ENCODE peak calls at places on chromosomes 5 and 9, in four cellular contexts. W, P, C and U are unnamed samples.

GRCh38 chr5:132979367-132979935 is 16.0 kb upstream of the AFF4 start:
- DNase-seq in P (no peak), W (peak), C (no peak), U (peak)

GRCh38 chr5:133735346-133735745 is 123.0 kb upstream of the FSTL4 start:
- DNase-seq in P (no peak), C (peak), W (peak), U (peak)

GRCh38 chr5:113000466-113000865 is 23.9 kb downstream of the DCP2 start:
- DNase-seq in W (peak), P (no peak), C (no peak), U (peak)

GRCh38 chr5:173327948-173328895 is at the start of gene STC2:
- DNase-seq in C (peak), W (peak), P (no peak), U (peak)

GRCh38 chr5:143174714-143175398 is 228.6 kb downstream of the NR3C1 start:
- DNase-seq in W (peak), P (no peak), C (no peak), U (peak)

GRCh38 chr5:7957329-7957728 is 88.4 kb downstream of the MTRR start:
- DNase-seq in W (no peak), P (no peak), C (no peak), U (no peak)

GRCh38 chr5:139474815-139475791 is 4.3 kb downstream of the SMIM33 start:
- DNase-seq in W (peak), C (no peak), P (no peak), U (peak)

GRCh38 chr5:17360879-17361278 is 137.2 kb upstream of the TAF11L2 start:
- DNase-seq in C (no peak), P (no peak), W (no peak), U (no peak)

GRCh38 chr5:124706729-124707361 is 39.6 kb downstream of the ZNF608 start:
- DNase-seq in P (no peak), C (no peak), W (peak), U (peak)

GRCh38 chr5:173789031-173789920 is 98.9 kb upstream of the CPEB4 start:
- DNase-seq in W (peak), P (no peak), C (no peak), U (peak)

GRCh38 chr5:31719988-31720387 is 81.1 kb downstream of the PDZD2 start:
- DNase-seq in W (no peak), C (peak), P (no peak), U (no peak)

GRCh38 chr9:19642256-19642655 is 146.6 kb downstream of the SLC24A2 start:
- DNase-seq in P (no peak), C (no peak), W (no peak), U (no peak)

GRCh38 chr5:121144764-121145163 is 680.7 kb downstream of the PRR16 start:
- DNase-seq in C (no peak), W (peak), P (no peak), U (peak)

GRCh38 chr9:110669439-110669838 is 848 bp downstream of the MUSK start:
- DNase-seq in W (peak), P (no peak), C (no peak), U (no peak)

GRCh38 chr5:1346627-1347440 is 1.9 kb upstream of the CLPTM1L start:
- DNase-seq in W (no peak), P (no peak), C (no peak), U (no peak)

GRCh38 chr9:128409998-128410397 is 10.7 kb upstream of the CERCAM start:
- DNase-seq in P (no peak), W (peak), C (peak), U (no peak)

GRCh38 chr5:142512680-142513042 is 173.2 kb downstream of the FGF1 start:
- DNase-seq in P (peak), W (peak), C (peak), U (peak)

GRCh38 chr9:137113385-137114159 is 961 bp downstream of the DPP7 start:
- DNase-seq in C (peak), W (no peak), P (no peak), U (no peak)

GRCh38 chr5:121377446-121377845 is 474.2 kb upstream of the FTMT start:
- DNase-seq in C (no peak), P (no peak), W (no peak), U (no peak)

GRCh38 chr5:160930361-160930760 is 78.3 kb upstream of the ATP10B start:
- DNase-seq in C (no peak), P (no peak), W (peak), U (no peak)

GRCh38 chr9:94908583-94909249 is 182.2 kb downstream of the AOPEP start:
- DNase-seq in C (peak), P (no peak), W (peak), U (no peak)

GRCh38 chr5:161660806-161661205 is 24.7 kb upstream of the GABRA6 start:
- DNase-seq in C (no peak), W (no peak), P (no peak), U (no peak)

GRCh38 chr5:4068171-4068570 is 472.5 kb downstream of the IRX1 start:
- DNase-seq in C (no peak), W (no peak), P (no peak), U (no peak)

GRCh38 chr5:64653776-64654175 is 36.5 kb upstream of the SHISAL2B start:
- DNase-seq in C (no peak), W (peak), P (no peak), U (peak)

GRCh38 chr9:110746211-110746930 is 77.8 kb downstream of the MUSK start:
- DNase-seq in P (no peak), C (no peak), W (no peak), U (no peak)

GRCh38 chr9:18825775-18826174 is 207.2 kb downstream of the SAXO1 start:
- DNase-seq in P (no peak), C (no peak), W (no peak), U (peak)

GRCh38 chr5:8138884-8139283 is 269.9 kb downstream of the MTRR start:
- DNase-seq in C (no peak), P (no peak), W (no peak), U (no peak)

GRCh38 chr9:97900738-97901565 is 21.3 kb downstream of the TRMO start:
- DNase-seq in C (peak), P (peak), W (peak), U (peak)

GRCh38 chr5:63401434-63402046 is 560.7 kb downstream of the HTR1A start:
- DNase-seq in W (peak), P (no peak), C (peak), U (peak)

GRCh38 chr5:177373806-177374205 is 10.4 kb upstream of the SLC34A1 start:
- DNase-seq in W (no peak), C (no peak), P (no peak), U (no peak)

GRCh38 chr9:126534431-126535186 is 79.1 kb upstream of the LMX1B start:
- DNase-seq in W (no peak), P (no peak), C (no peak), U (no peak)

DNA sequence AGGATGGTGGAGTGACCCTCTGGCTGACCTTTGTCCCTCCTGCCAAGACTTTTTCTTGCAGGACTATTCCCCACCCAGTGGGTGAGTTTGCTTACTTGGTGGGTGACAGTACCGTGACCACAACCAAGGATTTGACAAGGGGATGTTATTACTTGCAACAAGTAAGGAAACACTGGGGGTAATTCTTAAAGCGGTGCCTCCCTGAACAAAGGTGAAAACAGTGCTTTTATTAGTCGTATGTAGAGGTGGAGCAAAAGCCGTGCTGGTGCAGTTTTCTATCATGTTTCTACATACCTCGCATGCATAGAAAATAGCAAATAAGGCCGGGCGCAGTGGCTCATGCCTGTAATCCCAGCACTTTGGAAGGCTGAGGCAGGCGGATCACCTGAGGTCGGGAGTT is 41.0 kb upstream of the KDM4C start:
- DNase-seq in C (no peak), P (no peak), W (no peak), U (no peak)
- H3K4me2 ChIP-seq in C (no peak), P (peak), W (no peak), U (no peak)

GRCh38 chr5:170769236-170769635 is 14.3 kb upstream of the GABRP start:
- DNase-seq in W (no peak), P (no peak), C (no peak), U (no peak)
- H3K4me2 ChIP-seq in W (no peak), P (no peak), C (no peak), U (no peak)

GRCh38 chr9:69582018-69582417 is 90.2 kb downstream of the APBA1 start:
- DNase-seq in C (no peak), W (no peak), P (no peak), U (no peak)
- H3K4me2 ChIP-seq in C (no peak), W (no peak), P (peak), U (no peak)

GRCh38 chr5:169960659-169961058 is 19.6 kb downstream of the INSYN2B start:
- DNase-seq in C (no peak), P (no peak), W (no peak), U (no peak)

DNA sequence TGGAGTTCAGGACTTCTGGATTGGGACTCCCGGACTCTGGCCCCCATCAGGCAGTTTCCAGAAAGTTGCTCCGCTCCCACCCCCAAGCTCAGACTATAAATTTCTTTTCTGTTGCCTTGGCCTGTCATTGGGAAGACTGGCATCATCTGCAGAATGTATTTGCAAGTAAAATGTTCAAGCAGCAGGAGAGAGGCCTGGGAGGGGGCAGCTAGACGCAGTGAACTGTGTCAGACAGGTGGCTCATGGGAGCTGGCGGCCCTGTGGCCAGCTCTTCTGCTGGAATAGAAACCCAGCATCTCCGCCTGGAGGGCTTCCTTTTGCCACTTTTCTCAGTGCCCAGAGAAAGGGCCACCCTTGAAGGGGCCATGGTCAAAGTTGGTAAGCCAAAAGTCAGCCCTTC is 16.0 kb downstream of the INSYN2B start:
- DNase-seq in P (no peak), C (no peak), W (no peak), U (no peak)
- H3K4me2 ChIP-seq in P (no peak), C (no peak), W (no peak), U (no peak)

GRCh38 chr5:79474416-79475173 is 39.3 kb downstream of the HOMER1 start:
- DNase-seq in C (no peak), W (no peak), P (no peak), U (peak)

GRCh38 chr5:79471556-79471955 is 42.4 kb downstream of the HOMER1 start:
- DNase-seq in C (no peak), P (no peak), W (no peak), U (no peak)

GRCh38 chr5:79480991-79481390 is 32.9 kb downstream of the HOMER1 start:
- DNase-seq in P (no peak), W (no peak), C (no peak), U (no peak)

GRCh38 chr5:79475174-79475466 is 38.8 kb downstream of the HOMER1 start:
- DNase-seq in P (no peak), C (no peak), W (no peak), U (no peak)
- H3K4me2 ChIP-seq in P (no peak), C (no peak), W (no peak), U (no peak)

DNA sequence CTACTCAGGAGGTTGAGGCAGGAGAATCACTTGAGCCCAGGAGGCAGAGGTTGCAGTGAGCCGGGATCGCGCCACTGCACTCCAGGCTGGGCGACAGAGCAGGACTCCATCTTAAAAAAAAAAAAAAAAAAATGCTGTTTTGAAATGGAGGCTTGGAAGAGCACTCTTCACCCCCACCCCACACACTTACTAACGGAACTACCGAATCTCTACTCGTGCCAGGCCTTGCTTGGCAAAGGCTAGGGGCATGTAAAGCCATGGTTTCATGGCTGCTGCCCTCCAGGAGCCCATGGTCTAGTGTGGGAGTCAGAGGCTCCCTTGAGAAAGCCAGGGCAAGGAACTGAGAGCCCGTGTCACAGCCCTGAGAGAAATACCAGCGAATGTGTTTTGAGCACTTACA is 21.3 kb downstream of the PCDHGC5 start:
- DNase-seq in W (no peak), C (no peak), P (no peak), U (no peak)
- H3K4me2 ChIP-seq in W (no peak), C (no peak), P (no peak), U (no peak)

GRCh38 chr5:149544199-149544472 is 7.1 kb downstream of the CSNK1A1 start:
- DNase-seq in W (no peak), P (no peak), C (no peak), U (no peak)
- H3K4me2 ChIP-seq in W (peak), P (no peak), C (no peak), U (peak)

DNA sequence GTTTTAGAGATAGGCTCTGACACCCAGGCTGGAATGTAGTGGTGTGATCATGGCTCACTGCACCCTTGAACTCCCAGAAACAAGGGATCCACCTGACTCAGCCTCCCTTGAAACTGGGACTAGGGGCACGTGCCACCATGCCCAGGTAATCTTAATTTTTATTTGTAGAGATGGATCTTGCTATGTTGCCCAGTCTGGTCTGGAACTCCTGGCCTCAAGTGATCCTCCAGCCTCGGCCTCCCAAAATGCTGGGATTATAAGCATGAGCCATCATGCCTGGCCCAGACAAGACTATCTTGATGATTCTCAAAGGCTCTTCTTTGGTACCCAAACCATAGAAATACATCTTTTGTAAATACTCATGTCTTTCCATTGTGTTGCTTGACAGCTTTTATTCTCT is 10.8 kb downstream of the OSMR start:
- DNase-seq in C (no peak), W (no peak), P (no peak), U (no peak)
- H3K4me2 ChIP-seq in C (no peak), W (no peak), P (no peak), U (no peak)

GRCh38 chr5:39119404-39120051 is 45.3 kb upstream of the RICTOR start:
- DNase-seq in W (no peak), P (no peak), C (no peak), U (no peak)
- H3K4me2 ChIP-seq in W (no peak), P (no peak), C (peak), U (no peak)

GRCh38 chr5:75275736-75276135 is 39.1 kb upstream of the ANKRD31 start:
- DNase-seq in P (no peak), C (no peak), W (no peak), U (no peak)
- H3K4me2 ChIP-seq in P (no peak), C (no peak), W (no peak), U (no peak)